ENCODE peak calls at places on chromosomes 1 and 21, in five cellular contexts. One of them, this sample, is unnamed.

GRCh38 chr1:234874291-234875288 is 254.0 kb downstream of the TOMM20 start:
- DNase-seq in foreskin fibroblast: no peak
- DNase-seq in IMR-90: no peak
- DNase-seq in Calu3: peak
- DNase-seq in hepatocyte: peak
- DNase-seq in this sample: no peak

GRCh38 chr1:6486433-6487011 is 4.9 kb downstream of the PLEKHG5 start:
- DNase-seq in foreskin fibroblast: peak
- DNase-seq in IMR-90: peak
- DNase-seq in Calu3: peak
- DNase-seq in hepatocyte: peak
- DNase-seq in this sample: peak

GRCh38 chr1:193060938-193061337 is 1.5 kb downstream of the RO60 start:
- DNase-seq in foreskin fibroblast: no peak
- DNase-seq in IMR-90: peak
- DNase-seq in Calu3: no peak
- DNase-seq in hepatocyte: peak
- DNase-seq in this sample: peak

GRCh38 chr21:35711661-35712060 is 348.7 kb downstream of the SETD4 start:
- DNase-seq in foreskin fibroblast: no peak
- DNase-seq in IMR-90: no peak
- DNase-seq in Calu3: no peak
- DNase-seq in hepatocyte: no peak
- DNase-seq in this sample: no peak

GRCh38 chr1:82485591-82486369 is 685.0 kb downstream of the ADGRL2 start:
- DNase-seq in foreskin fibroblast: peak
- DNase-seq in IMR-90: no peak
- DNase-seq in Calu3: no peak
- DNase-seq in hepatocyte: peak
- DNase-seq in this sample: peak

GRCh38 chr21:44405948-44406872 is 49.1 kb upstream of the LRRC3 start:
- DNase-seq in foreskin fibroblast: no peak
- DNase-seq in IMR-90: no peak
- DNase-seq in Calu3: no peak
- DNase-seq in hepatocyte: no peak
- DNase-seq in this sample: no peak

GRCh38 chr1:93137604-93138292 is 42.5 kb downstream of the TMED5 start:
- DNase-seq in foreskin fibroblast: no peak
- DNase-seq in IMR-90: no peak
- DNase-seq in Calu3: no peak
- DNase-seq in hepatocyte: no peak
- DNase-seq in this sample: no peak

GRCh38 chr21:42232176-42232825 is 13.4 kb downstream of the ABCG1 start:
- DNase-seq in foreskin fibroblast: no peak
- DNase-seq in IMR-90: no peak
- DNase-seq in Calu3: no peak
- DNase-seq in hepatocyte: no peak
- DNase-seq in this sample: no peak

GRCh38 chr1:156241926-156242325 is at the start of gene BGLAP:
- DNase-seq in foreskin fibroblast: no peak
- DNase-seq in IMR-90: no peak
- DNase-seq in Calu3: no peak
- DNase-seq in hepatocyte: no peak
- DNase-seq in this sample: no peak

GRCh38 chr1:245874942-245875580 is 632.0 kb downstream of the SMYD3 start:
- DNase-seq in foreskin fibroblast: peak
- DNase-seq in IMR-90: peak
- DNase-seq in Calu3: peak
- DNase-seq in hepatocyte: peak
- DNase-seq in this sample: peak

GRCh38 chr1:240539031-240539430 is 72.9 kb downstream of the GREM2 start:
- DNase-seq in foreskin fibroblast: no peak
- DNase-seq in IMR-90: no peak
- DNase-seq in Calu3: no peak
- DNase-seq in hepatocyte: no peak
- DNase-seq in this sample: no peak

GRCh38 chr1:201264072-201264471 is 19.2 kb upstream of the PKP1 start:
- DNase-seq in foreskin fibroblast: no peak
- DNase-seq in IMR-90: no peak
- DNase-seq in Calu3: no peak
- DNase-seq in hepatocyte: no peak
- DNase-seq in this sample: no peak

GRCh38 chr1:1599919-1600860 is at the start of gene FNDC10:
- DNase-seq in foreskin fibroblast: no peak
- DNase-seq in IMR-90: no peak
- DNase-seq in Calu3: no peak
- DNase-seq in hepatocyte: peak
- DNase-seq in this sample: no peak

GRCh38 chr1:207752456-207753132 is 740 bp downstream of the CD46 start:
- DNase-seq in foreskin fibroblast: no peak
- DNase-seq in IMR-90: peak
- DNase-seq in Calu3: peak
- DNase-seq in hepatocyte: peak
- DNase-seq in this sample: no peak

GRCh38 chr1:26459573-26460031 is 12.6 kb upstream of the HMGN2 start:
- DNase-seq in foreskin fibroblast: no peak
- DNase-seq in IMR-90: no peak
- DNase-seq in Calu3: no peak
- DNase-seq in hepatocyte: no peak
- DNase-seq in this sample: no peak

GRCh38 chr1:119712342-119713038 is 756 bp downstream of the PHGDH start:
- DNase-seq in foreskin fibroblast: peak
- DNase-seq in IMR-90: peak
- DNase-seq in Calu3: peak
- DNase-seq in hepatocyte: peak
- DNase-seq in this sample: peak

GRCh38 chr1:178951600-178951999 is 74.1 kb upstream of the FAM20B start:
- DNase-seq in foreskin fibroblast: no peak
- DNase-seq in IMR-90: no peak
- DNase-seq in Calu3: no peak
- DNase-seq in hepatocyte: no peak
- DNase-seq in this sample: no peak

GRCh38 chr1:169604781-169605560 is 18.7 kb upstream of the F5 start:
- DNase-seq in foreskin fibroblast: no peak
- DNase-seq in IMR-90: no peak
- DNase-seq in Calu3: no peak
- DNase-seq in hepatocyte: no peak
- DNase-seq in this sample: no peak

GRCh38 chr1:84319662-84320061 is 18.2 kb downstream of the SAMD13 start:
- DNase-seq in foreskin fibroblast: no peak
- DNase-seq in IMR-90: no peak
- DNase-seq in Calu3: no peak
- DNase-seq in hepatocyte: no peak
- DNase-seq in this sample: no peak

GRCh38 chr1:234833646-234834045 is 223.7 kb upstream of the IRF2BP2 start:
- DNase-seq in foreskin fibroblast: no peak
- DNase-seq in IMR-90: no peak
- DNase-seq in Calu3: no peak
- DNase-seq in hepatocyte: no peak
- DNase-seq in this sample: no peak

GRCh38 chr21:43865471-43866181 is 603 bp downstream of the AGPAT3 start:
- DNase-seq in foreskin fibroblast: peak
- DNase-seq in IMR-90: peak
- DNase-seq in Calu3: peak
- DNase-seq in hepatocyte: peak
- DNase-seq in this sample: peak

GRCh38 chr1:17979815-17980214 is 127.8 kb upstream of the IGSF21 start:
- DNase-seq in foreskin fibroblast: no peak
- DNase-seq in IMR-90: no peak
- DNase-seq in Calu3: no peak
- DNase-seq in hepatocyte: no peak
- DNase-seq in this sample: no peak

GRCh38 chr1:77044133-77044849 is 174.9 kb downstream of the PIGK start:
- DNase-seq in foreskin fibroblast: peak
- DNase-seq in IMR-90: peak
- DNase-seq in Calu3: no peak
- DNase-seq in hepatocyte: no peak
- DNase-seq in this sample: no peak

GRCh38 chr1:31214316-31215082 is 25.2 kb downstream of the NKAIN1 start:
- DNase-seq in foreskin fibroblast: no peak
- DNase-seq in IMR-90: no peak
- DNase-seq in Calu3: no peak
- DNase-seq in hepatocyte: no peak
- DNase-seq in this sample: no peak

GRCh38 chr1:193417420-193417819 is 231.0 kb upstream of the B3GALT2 start:
- DNase-seq in foreskin fibroblast: peak
- DNase-seq in IMR-90: peak
- DNase-seq in Calu3: no peak
- DNase-seq in hepatocyte: no peak
- DNase-seq in this sample: no peak

GRCh38 chr1:31934706-31935629 is 3.2 kb downstream of the PTP4A2 start:
- DNase-seq in foreskin fibroblast: peak
- DNase-seq in IMR-90: peak
- DNase-seq in Calu3: no peak
- DNase-seq in hepatocyte: peak
- DNase-seq in this sample: peak

GRCh38 chr1:88327391-88328267 is 356.4 kb upstream of the PKN2 start:
- DNase-seq in foreskin fibroblast: peak
- DNase-seq in IMR-90: peak
- DNase-seq in Calu3: peak
- DNase-seq in hepatocyte: peak
- DNase-seq in this sample: peak

GRCh38 chr21:33670076-33670475 is 27.8 kb downstream of the ITSN1 start:
- DNase-seq in foreskin fibroblast: peak
- DNase-seq in IMR-90: peak
- DNase-seq in Calu3: no peak
- DNase-seq in hepatocyte: no peak
- DNase-seq in this sample: no peak

GRCh38 chr1:62906428-62906886 is 122.5 kb downstream of the ATG4C start:
- DNase-seq in foreskin fibroblast: peak
- DNase-seq in IMR-90: peak
- DNase-seq in Calu3: no peak
- DNase-seq in hepatocyte: peak
- DNase-seq in this sample: peak
- TF ChIP-seq CTCF in foreskin fibroblast: peak
- TF ChIP-seq CTCF in IMR-90: peak
- TF ChIP-seq CTCF in Calu3: peak
- TF ChIP-seq CTCF in hepatocyte: peak
- TF ChIP-seq CTCF in this sample: peak

DNA sequence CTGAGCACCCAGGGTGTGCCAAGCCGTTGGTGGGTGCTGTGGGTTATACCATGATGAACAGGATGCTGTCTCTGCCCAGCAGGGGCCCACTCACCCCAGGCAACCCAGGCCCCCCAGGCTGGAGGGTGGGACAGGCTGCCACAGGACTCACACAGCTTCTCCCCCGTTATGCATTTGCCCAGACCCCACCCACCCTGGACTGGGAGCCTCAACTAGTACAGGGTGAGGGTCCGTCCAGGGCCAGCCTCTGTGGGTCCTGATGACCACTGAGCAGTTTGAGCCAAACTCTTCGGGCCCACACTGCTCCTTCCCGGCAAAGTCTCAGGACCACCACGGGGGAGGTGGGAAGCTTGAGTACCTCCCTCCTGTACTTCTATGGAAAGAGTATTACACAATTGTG is 3.8 kb upstream of the PRELP start:
- DNase-seq in foreskin fibroblast: no peak
- DNase-seq in IMR-90: no peak
- DNase-seq in Calu3: no peak
- DNase-seq in hepatocyte: no peak
- DNase-seq in this sample: no peak
- TF ChIP-seq CTCF in foreskin fibroblast: no peak
- TF ChIP-seq CTCF in IMR-90: no peak
- TF ChIP-seq CTCF in Calu3: no peak
- TF ChIP-seq CTCF in hepatocyte: no peak
- TF ChIP-seq CTCF in this sample: no peak

GRCh38 chr1:220511183-220511582 is 16.8 kb upstream of the MARK1 start:
- DNase-seq in foreskin fibroblast: no peak
- DNase-seq in IMR-90: no peak
- DNase-seq in Calu3: no peak
- DNase-seq in hepatocyte: no peak
- DNase-seq in this sample: no peak

GRCh38 chr1:220513834-220514233 is 14.1 kb upstream of the MARK1 start:
- DNase-seq in foreskin fibroblast: no peak
- DNase-seq in IMR-90: no peak
- DNase-seq in Calu3: no peak
- DNase-seq in hepatocyte: no peak
- DNase-seq in this sample: no peak

GRCh38 chr1:220516014-220516721 is 11.8 kb upstream of the MARK1 start:
- DNase-seq in foreskin fibroblast: no peak
- DNase-seq in IMR-90: no peak
- DNase-seq in Calu3: no peak
- DNase-seq in hepatocyte: no peak
- DNase-seq in this sample: no peak

GRCh38 chr1:220514256-220514655 is 13.7 kb upstream of the MARK1 start:
- DNase-seq in foreskin fibroblast: no peak
- DNase-seq in IMR-90: no peak
- DNase-seq in Calu3: no peak
- DNase-seq in hepatocyte: no peak
- DNase-seq in this sample: no peak

DNA sequence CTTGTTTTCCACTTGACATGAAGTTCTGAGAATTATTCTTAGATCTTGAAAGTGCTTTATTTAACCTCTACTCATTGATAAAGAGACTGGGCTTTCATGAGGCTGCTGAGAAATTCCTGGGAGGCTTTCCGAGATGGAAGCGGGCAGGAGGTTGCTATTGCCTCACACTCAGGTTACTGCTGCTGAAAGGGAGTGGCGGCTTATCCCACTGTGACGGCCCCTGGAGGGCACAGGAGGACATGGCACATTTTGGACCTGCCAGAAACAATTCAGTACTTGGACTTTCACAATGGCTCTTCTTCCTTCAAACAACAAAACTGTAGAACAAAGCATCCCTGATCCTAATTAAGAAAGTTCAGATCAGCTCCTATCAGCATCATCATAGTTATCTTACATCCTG is 16.2 kb upstream of the MARK1 start:
- DNase-seq in foreskin fibroblast: no peak
- DNase-seq in IMR-90: no peak
- DNase-seq in Calu3: peak
- DNase-seq in hepatocyte: peak
- DNase-seq in this sample: no peak
- TF ChIP-seq CTCF in foreskin fibroblast: no peak
- TF ChIP-seq CTCF in IMR-90: no peak
- TF ChIP-seq CTCF in Calu3: no peak
- TF ChIP-seq CTCF in hepatocyte: no peak
- TF ChIP-seq CTCF in this sample: no peak

GRCh38 chr1:20980051-20980450 is 192.9 kb upstream of the HP1BP3 start:
- DNase-seq in foreskin fibroblast: no peak
- DNase-seq in IMR-90: peak
- DNase-seq in Calu3: no peak
- DNase-seq in hepatocyte: no peak
- DNase-seq in this sample: no peak

GRCh38 chr1:20978413-20978812 is 191.3 kb upstream of the HP1BP3 start:
- DNase-seq in foreskin fibroblast: no peak
- DNase-seq in IMR-90: no peak
- DNase-seq in Calu3: no peak
- DNase-seq in hepatocyte: no peak
- DNase-seq in this sample: peak

GRCh38 chr1:20983297-20983889 is 193.3 kb downstream of the EIF4G3 start:
- DNase-seq in foreskin fibroblast: no peak
- DNase-seq in IMR-90: no peak
- DNase-seq in Calu3: no peak
- DNase-seq in hepatocyte: no peak
- DNase-seq in this sample: no peak

GRCh38 chr1:20981903-20982695 is 194.6 kb downstream of the EIF4G3 start:
- DNase-seq in foreskin fibroblast: peak
- DNase-seq in IMR-90: peak
- DNase-seq in Calu3: no peak
- DNase-seq in hepatocyte: peak
- DNase-seq in this sample: peak
- TF ChIP-seq CTCF in foreskin fibroblast: peak
- TF ChIP-seq CTCF in IMR-90: peak
- TF ChIP-seq CTCF in Calu3: no peak
- TF ChIP-seq CTCF in hepatocyte: peak
- TF ChIP-seq CTCF in this sample: peak

GRCh38 chr1:114558548-114558947 is 22.9 kb downstream of the BCAS2 start:
- DNase-seq in foreskin fibroblast: no peak
- DNase-seq in IMR-90: no peak
- DNase-seq in Calu3: no peak
- DNase-seq in hepatocyte: peak
- DNase-seq in this sample: peak
- TF ChIP-seq CTCF in foreskin fibroblast: no peak
- TF ChIP-seq CTCF in IMR-90: peak
- TF ChIP-seq CTCF in Calu3: no peak
- TF ChIP-seq CTCF in hepatocyte: peak
- TF ChIP-seq CTCF in this sample: peak